ENCODE peak calls at places on chromosomes 6 and 20, in nine cellular contexts. K is suprapubic skin, Y is sigmoid colon, A is A549, O is HepG2, D is esophagus muscularis mucosa, I is tibial nerve, F is SK-N-SH, C is upper lobe of left lung. N is an unnamed sample.

GRCh38 chr20:32387262-32387661 is 29.1 kb downstream of the ASXL1 start:
- DNase-seq in K (no peak), Y (no peak), A (no peak), O (no peak), D (no peak), I (no peak), F (no peak), C (no peak), N (no peak)

GRCh38 chr6:39892490-39893129 is 41.7 kb downstream of the MOCS1 start:
- DNase-seq in K (no peak), Y (no peak), A (peak), O (peak), D (no peak), I (peak), F (peak), C (peak), N (peak)

GRCh38 chr6:46269447-46270229 is 98.9 kb upstream of the ENPP5 start:
- DNase-seq in K (no peak), Y (peak), A (no peak), O (no peak), D (no peak), I (no peak), F (no peak), C (no peak), N (peak)

GRCh38 chr6:156720739-156721714 is 56.2 kb upstream of the ARID1B start:
- DNase-seq in K (no peak), Y (no peak), A (peak), O (peak), D (no peak), I (no peak), F (no peak), C (peak), N (peak)

GRCh38 chr6:21402368-21402767 is 191.2 kb upstream of the SOX4 start:
- DNase-seq in K (no peak), Y (peak), A (no peak), O (no peak), D (no peak), I (no peak), F (no peak), C (no peak), N (peak)

GRCh38 chr6:41575598-41575997 is 29.4 kb downstream of the FOXP4 start:
- DNase-seq in K (no peak), Y (no peak), A (no peak), O (no peak), D (no peak), I (no peak), F (no peak), C (no peak), N (no peak)

GRCh38 chr20:4476903-4477302 is 244.8 kb upstream of the PRND start:
- DNase-seq in K (no peak), Y (no peak), A (no peak), O (no peak), D (no peak), I (no peak), F (no peak), C (no peak), N (no peak)

GRCh38 chr20:41276317-41276751 is 41.2 kb downstream of the ZHX3 start:
- DNase-seq in K (no peak), Y (no peak), A (no peak), O (no peak), D (no peak), I (no peak), F (no peak), C (no peak), N (peak)

GRCh38 chr6:36373368-36374009 is 14.0 kb downstream of the ETV7 start:
- DNase-seq in K (no peak), Y (no peak), A (no peak), O (no peak), D (no peak), I (no peak), F (peak), C (no peak), N (no peak)

GRCh38 chr6:72911463-72912153 is 289.7 kb downstream of the KCNQ5 start:
- DNase-seq in K (no peak), Y (no peak), A (no peak), O (no peak), D (no peak), I (no peak), F (no peak), C (no peak), N (no peak)

GRCh38 chr6:138546733-138547185 is 47.5 kb upstream of the NHSL1 start:
- DNase-seq in K (no peak), Y (no peak), A (no peak), O (peak), D (no peak), I (no peak), F (no peak), C (no peak), N (no peak)

GRCh38 chr6:169557887-169558286 is 143.9 kb downstream of the WDR27 start:
- DNase-seq in K (no peak), Y (no peak), A (no peak), O (no peak), D (no peak), I (no peak), F (no peak), C (no peak), N (no peak)

GRCh38 chr6:169559001-169559441 is 142.8 kb downstream of the WDR27 start:
- DNase-seq in K (no peak), Y (no peak), A (no peak), O (no peak), D (peak), I (no peak), F (no peak), C (no peak), N (no peak)

GRCh38 chr6:169556238-169556637 is 145.6 kb downstream of the WDR27 start:
- DNase-seq in K (no peak), Y (no peak), A (no peak), O (no peak), D (no peak), I (no peak), F (no peak), C (no peak), N (no peak)

GRCh38 chr6:169561665-169562064 is 140.2 kb downstream of the WDR27 start:
- DNase-seq in K (no peak), Y (no peak), A (no peak), O (no peak), D (no peak), I (no peak), F (no peak), C (no peak), N (no peak)

GRCh38 chr6:169556758-169557505 is 144.9 kb downstream of the WDR27 start:
- DNase-seq in K (no peak), Y (no peak), A (no peak), O (no peak), D (peak), I (no peak), F (no peak), C (no peak), N (no peak)
- TF ChIP-seq EP300 in K (no peak), Y (no peak), A (no peak), O (no peak), D (no peak), I (no peak), F (no peak), C (no peak), N (no peak)

GRCh38 chr6:70725817-70726413 is 58.2 kb downstream of the SMAP1 start:
- DNase-seq in K (no peak), Y (no peak), A (no peak), O (no peak), D (no peak), I (no peak), F (no peak), C (no peak), N (no peak)

GRCh38 chr6:70724524-70724923 is 56.8 kb downstream of the SMAP1 start:
- DNase-seq in K (no peak), Y (no peak), A (no peak), O (no peak), D (no peak), I (no peak), F (no peak), C (no peak), N (no peak)
- TF ChIP-seq EP300 in K (no peak), Y (no peak), A (no peak), O (no peak), D (no peak), I (no peak), F (no peak), C (no peak), N (no peak)

GRCh38 chr6:98560418-98560817 is 274.0 kb upstream of the POU3F2 start:
- DNase-seq in K (no peak), Y (no peak), A (no peak), O (no peak), D (no peak), I (no peak), F (no peak), C (no peak), N (no peak)
- TF ChIP-seq EP300 in K (no peak), Y (no peak), A (no peak), O (no peak), D (no peak), I (no peak), F (no peak), C (no peak), N (no peak)

GRCh38 chr6:14711056-14711703 is 534.7 kb upstream of the JARID2 start:
- DNase-seq in K (no peak), Y (no peak), A (peak), O (peak), D (no peak), I (no peak), F (peak), C (peak), N (no peak)
- TF ChIP-seq EP300 in K (no peak), Y (no peak), A (no peak), O (no peak), D (no peak), I (no peak), F (no peak), C (no peak), N (no peak)

GRCh38 chr6:3516094-3516493 is 59.2 kb upstream of the SLC22A23 start:
- DNase-seq in K (no peak), Y (no peak), A (peak), O (no peak), D (no peak), I (no peak), F (no peak), C (no peak), N (no peak)
- TF ChIP-seq EP300 in K (no peak), Y (no peak), A (no peak), O (no peak), D (no peak), I (no peak), F (no peak), C (no peak), N (no peak)

DNA sequence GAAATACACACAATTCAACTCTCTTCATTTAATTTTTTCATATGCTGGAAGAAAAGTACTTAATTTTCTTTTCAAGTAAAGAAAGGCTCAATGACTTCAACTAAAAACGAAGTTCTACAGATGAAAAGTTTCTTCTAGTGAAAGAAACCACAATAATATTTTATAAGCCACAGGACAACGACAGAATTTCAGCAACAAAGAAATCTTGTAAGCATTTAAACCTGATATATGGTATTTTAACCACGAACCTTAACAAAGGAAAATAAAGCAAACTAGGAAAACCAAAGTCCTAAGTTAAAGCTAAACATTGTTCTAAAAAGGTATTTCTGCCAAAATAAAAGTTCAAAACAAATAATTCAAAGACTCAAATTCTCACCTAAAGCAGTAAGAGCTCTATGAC is 24.6 kb upstream of the DST start:
- DNase-seq in K (no peak), Y (no peak), A (no peak), O (no peak), D (no peak), I (no peak), F (no peak), C (no peak), N (no peak)
- TF ChIP-seq EP300 in K (no peak), Y (no peak), A (no peak), O (no peak), D (no peak), I (no peak), F (no peak), C (no peak), N (no peak)

DNA sequence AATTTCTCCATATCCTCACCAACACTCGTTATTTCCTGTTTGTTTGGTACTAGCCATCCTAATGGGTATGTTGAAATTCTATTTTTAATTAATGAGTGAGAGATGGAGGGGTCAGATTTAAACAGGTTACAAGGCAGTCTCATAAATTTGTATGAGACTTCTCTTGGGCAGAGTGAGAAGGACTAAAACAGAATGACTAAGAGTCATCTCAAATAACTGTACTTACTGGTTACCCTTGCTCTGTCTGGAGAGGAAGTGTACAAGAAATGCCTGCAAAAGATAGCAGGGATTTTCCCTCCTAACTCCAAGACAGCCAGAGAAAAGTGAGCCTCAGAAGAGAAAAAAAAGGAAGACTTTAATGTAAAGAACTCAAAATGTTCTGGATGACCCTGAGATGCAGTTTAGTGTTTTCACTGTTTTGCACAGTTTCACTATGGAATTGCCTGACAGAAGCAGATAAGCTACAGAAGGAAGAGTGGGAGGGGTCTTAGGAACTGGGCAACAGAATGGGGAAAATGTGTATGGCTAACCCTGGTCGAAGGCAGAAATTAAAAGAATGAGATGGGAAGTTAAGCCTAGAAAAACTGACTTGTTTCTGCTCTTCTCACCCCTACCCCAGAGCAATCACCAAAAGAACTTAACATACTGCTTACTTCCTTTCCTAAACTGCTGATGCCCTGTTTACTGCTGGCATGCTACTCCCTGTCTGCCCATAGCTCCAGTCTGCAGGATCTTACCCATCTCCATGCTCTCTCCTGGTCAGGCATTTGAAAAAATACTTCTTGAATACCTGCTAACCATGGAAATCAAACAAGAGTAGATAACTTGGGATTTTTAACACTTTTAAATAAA is 98.2 kb upstream of the MARCKS start:
- DNase-seq in K (no peak), Y (no peak), A (no peak), O (no peak), D (no peak), I (no peak), F (no peak), C (no peak), N (no peak)
- TF ChIP-seq EP300 in K (no peak), Y (no peak), A (no peak), O (no peak), D (no peak), I (no peak), F (no peak), C (no peak), N (no peak)

GRCh38 chr6:14366315-14366714 is 248.7 kb downstream of the CD83 start:
- DNase-seq in K (no peak), Y (no peak), A (no peak), O (no peak), D (no peak), I (no peak), F (no peak), C (no peak), N (no peak)

GRCh38 chr6:14361956-14362587 is 244.5 kb downstream of the CD83 start:
- DNase-seq in K (no peak), Y (no peak), A (no peak), O (no peak), D (no peak), I (no peak), F (no peak), C (peak), N (no peak)

GRCh38 chr6:14366880-14367279 is 249.3 kb downstream of the CD83 start:
- DNase-seq in K (no peak), Y (no peak), A (no peak), O (no peak), D (no peak), I (no peak), F (no peak), C (no peak), N (no peak)

GRCh38 chr6:14367296-14367695 is 249.7 kb downstream of the CD83 start:
- DNase-seq in K (no peak), Y (no peak), A (no peak), O (no peak), D (no peak), I (no peak), F (no peak), C (no peak), N (no peak)

GRCh38 chr6:14365393-14365792 is 247.8 kb downstream of the CD83 start:
- DNase-seq in K (no peak), Y (no peak), A (no peak), O (no peak), D (no peak), I (no peak), F (no peak), C (no peak), N (no peak)
- TF ChIP-seq EP300 in K (no peak), Y (no peak), A (no peak), O (no peak), D (no peak), I (no peak), F (no peak), C (no peak), N (no peak)

N was measured in ovary.